ENCODE peak calls at places on chromosomes 3 and 15, in six cellular contexts. F, J, Z, U, L and A are unnamed samples.

GRCh38 chr3:178001670-178002101 is 534.5 kb upstream of the KCNMB2 start:
- DNase-seq in F (no peak), J (peak), Z (no peak), U (no peak), L (no peak), A (no peak)

GRCh38 chr3:27789420-27789819 is 67.3 kb upstream of the EOMES start:
- DNase-seq in F (no peak), J (no peak), Z (no peak), U (no peak), L (no peak), A (no peak)

GRCh38 chr3:46993292-46993691 is 13.8 kb downstream of the NBEAL2 start:
- DNase-seq in F (no peak), J (no peak), Z (no peak), U (no peak), L (no peak), A (no peak)

GRCh38 chr3:38528457-38528856 is 32.3 kb downstream of the EXOG start:
- DNase-seq in F (no peak), J (no peak), Z (no peak), U (no peak), L (no peak), A (no peak)

GRCh38 chr3:1275495-1275894 is 182.7 kb downstream of the CNTN6 start:
- DNase-seq in F (peak), J (no peak), Z (no peak), U (no peak), L (no peak), A (no peak)

GRCh38 chr3:73502609-73503560 is 121.9 kb downstream of the PDZRN3 start:
- DNase-seq in F (peak), J (peak), Z (peak), U (peak), L (peak), A (no peak)

GRCh38 chr15:66115568-66116206 is 137.9 kb downstream of the MEGF11 start:
- DNase-seq in F (peak), J (peak), Z (no peak), U (no peak), L (no peak), A (no peak)

GRCh38 chr15:44593042-44593736 is 56.2 kb downstream of the EIF3J start:
- DNase-seq in F (no peak), J (peak), Z (peak), U (no peak), L (no peak), A (no peak)

GRCh38 chr3:37474936-37475335 is 300.6 kb upstream of the LRRFIP2 start:
- DNase-seq in F (no peak), J (no peak), Z (no peak), U (no peak), L (no peak), A (no peak)

GRCh38 chr15:29813009-29813408 is 9.3 kb downstream of the TJP1 start:
- DNase-seq in F (no peak), J (no peak), Z (no peak), U (no peak), L (no peak), A (no peak)

GRCh38 chr15:94930441-94930840 is 699.1 kb downstream of the MCTP2 start:
- DNase-seq in F (no peak), J (no peak), Z (no peak), U (no peak), L (no peak), A (no peak)

GRCh38 chr3:100047455-100048141 is 66.7 kb downstream of the FILIP1L start:
- DNase-seq in F (peak), J (no peak), Z (peak), U (no peak), L (peak), A (no peak)

GRCh38 chr15:34101366-34102174 is at the start of the genes EMC7 and PGBD4:
- DNase-seq in F (peak), J (peak), Z (peak), U (peak), L (peak), A (peak)

GRCh38 chr3:64216706-64217105 is 8.6 kb downstream of the PRICKLE2 start:
- DNase-seq in F (no peak), J (no peak), Z (peak), U (no peak), L (peak), A (no peak)